ENCODE peak calls at places on chromosomes 4 and X, in five cellular contexts. V, M, R, Z and C are unnamed samples.
A peak's percentile ranks its signal among the peaks of the same experiment; 100 is the strongest.

GRCh38 chr4:108080752-108081151 is 88.0 kb downstream of the LEF1 start:
- DNase-seq in R (no peak), V (no peak), M (no peak), Z (no peak), C (no peak)

GRCh38 chr4:56959064-56959463 is 18.3 kb downstream of the NOA1 start:
- DNase-seq in M (no peak), R (no peak), V (no peak), Z (no peak), C (no peak)

GRCh38 chrX:49286581-49286980 is 16.9 kb upstream of the GAGE10 start:
- DNase-seq in M (no peak), V (no peak), Z (no peak), R (no peak), C (no peak)

GRCh38 chrX:43349363-43349762 is 306.7 kb upstream of the MAOA start:
- DNase-seq in V (peak; percentile 21), M (no peak), R (no peak), Z (peak; percentile 30), C (peak; percentile 11)

GRCh38 chr4:108861339-108861738 is 98.5 kb upstream of the ETNPPL start:
- DNase-seq in R (no peak), M (no peak), V (peak; percentile 48), Z (no peak), C (no peak)

GRCh38 chrX:130772313-130773140 is 130.5 kb downstream of the ENOX2 start:
- DNase-seq in R (peak; percentile 53), V (no peak), Z (peak; percentile 12), M (no peak), C (no peak)

GRCh38 chr4:138650917-138651564 is 364.5 kb upstream of the NOCT start:
- DNase-seq in V (no peak), M (no peak), Z (no peak), R (no peak), C (no peak)

GRCh38 chrX:25534096-25534495 is 518.3 kb upstream of the ARX start:
- DNase-seq in Z (no peak), M (no peak), V (no peak), R (no peak), C (no peak)

GRCh38 chr4:109009909-109010308 is 247.1 kb upstream of the ETNPPL start:
- DNase-seq in V (no peak), Z (no peak), M (no peak), R (no peak), C (no peak)

GRCh38 chr4:3516836-3517730 is 15.1 kb downstream of the LRPAP1 start:
- DNase-seq in M (no peak), V (no peak), Z (no peak), R (no peak), C (no peak)

GRCh38 chrX:101550362-101550761 is at the start of gene ARMCX1:
- DNase-seq in Z (peak; percentile 24), M (no peak), V (peak; percentile 51), R (peak; percentile 21), C (no peak)

GRCh38 chrX:99939883-99940232 is 470.2 kb downstream of the PCDH19 start:
- DNase-seq in V (no peak), Z (no peak), M (no peak), R (no peak), C (no peak)

GRCh38 chr4:29277381-29277780 is 1442.8 kb upstream of the PCDH7 start:
- DNase-seq in M (no peak), V (no peak), R (no peak), Z (no peak), C (no peak)

GRCh38 chrX:2587146-2587545 is 86.4 kb upstream of the DHRSX start:
- DNase-seq in M (no peak), V (no peak), R (no peak), Z (no peak), C (no peak)

GRCh38 chrX:127313638-127314037 is 494.1 kb downstream of the PRR32 start:
- DNase-seq in V (no peak), R (no peak), Z (no peak), M (no peak), C (no peak)

GRCh38 chrX:86121916-86122315 is 26.3 kb upstream of the DACH2 start:
- DNase-seq in V (peak; percentile 4), M (no peak), R (no peak), Z (no peak), C (no peak)

GRCh38 chrX:68940601-68941000 is 111.8 kb downstream of the EFNB1 start:
- DNase-seq in R (no peak), Z (no peak), M (no peak), V (no peak), C (no peak)

GRCh38 chr4:47075241-47075640 is 43.9 kb downstream of the GABRB1 start:
- DNase-seq in V (no peak), R (no peak), Z (no peak), M (no peak), C (no peak)

GRCh38 chr4:183256756-183257385 is 63.2 kb downstream of the CLDN22 start:
- DNase-seq in R (peak; percentile 7), V (peak; percentile 69), Z (peak; percentile 25), M (no peak), C (no peak)

GRCh38 chrX:18970465-18970864 is 13.4 kb downstream of the PHKA2 start:
- DNase-seq in V (no peak), R (no peak), Z (no peak), M (no peak), C (no peak)

GRCh38 chr4:9800878-9801277 is 19.4 kb downstream of the DRD5 start:
- DNase-seq in M (no peak), V (no peak), R (peak; percentile 91), Z (no peak), C (no peak)

GRCh38 chrX:145910017-145910416 is 92.4 kb downstream of the SLITRK2 start:
- DNase-seq in M (no peak), R (no peak), Z (no peak), V (no peak), C (no peak)

GRCh38 chr4:8046925-8047541 is 107.4 kb upstream of the AFAP1 start:
- DNase-seq in M (peak; percentile 16), Z (no peak), V (no peak), R (no peak), C (no peak)

GRCh38 chr4:140635606-140636005 is 66.8 kb upstream of the UCP1 start:
- DNase-seq in Z (no peak), V (peak; percentile 23), R (no peak), M (no peak), C (no peak)

GRCh38 chrX:96480081-96480480 is 204.6 kb upstream of the DIAPH2 start:
- DNase-seq in M (no peak), R (no peak), Z (no peak), V (no peak), C (no peak)